ENCODE peak calls at places on chromosomes 12 and 14, in eight cellular contexts. B is BE2C, F is fibroblast of pulmonary artery, A is A549, O is BJ, J is heart right ventricle, K is mucosa of descending colon, M is heart left ventricle. R is an unnamed sample.

GRCh38 chr12:30748150-30748549 is 6.6 kb downstream of the CAPRIN2 start:
- DNase-seq in B (no peak), F (no peak), A (no peak), O (no peak), J (no peak), K (no peak), M (no peak), R (no peak)

GRCh38 chr12:32997471-32997870 is 100.9 kb upstream of the PKP2 start:
- DNase-seq in B (no peak), F (no peak), A (no peak), O (no peak), J (no peak), K (no peak), M (no peak), R (no peak)

GRCh38 chr12:58007875-58008274 is 66.5 kb downstream of the ATP23 start:
- DNase-seq in B (no peak), F (no peak), A (no peak), O (no peak), J (no peak), K (no peak), M (no peak), R (no peak)

GRCh38 chr12:109178532-109178931 is 62.1 kb downstream of the ACACB start:
- DNase-seq in B (no peak), F (no peak), A (no peak), O (no peak), J (no peak), K (no peak), M (no peak), R (no peak)

GRCh38 chr12:95548056-95548538 is 3.2 kb downstream of the USP44 start:
- DNase-seq in B (no peak), F (no peak), A (no peak), O (no peak), J (peak; percentile 25), K (no peak), M (no peak), R (no peak)

GRCh38 chr14:96747006-96747405 is 50.2 kb upstream of the VRK1 start:
- DNase-seq in B (no peak), F (no peak), A (no peak), O (no peak), J (no peak), K (no peak), M (no peak), R (no peak)

GRCh38 chr14:76977793-76978730 is 50.4 kb downstream of the IRF2BPL start:
- DNase-seq in B (no peak), F (peak; percentile 88), A (no peak), O (no peak), J (peak; percentile 41), K (no peak), M (peak; percentile 82), R (no peak)

GRCh38 chr12:79662046-79662811 is 28.5 kb downstream of the PAWR start:
- DNase-seq in B (no peak), F (no peak), A (peak; percentile 27), O (no peak), J (no peak), K (no peak), M (no peak), R (no peak)

GRCh38 chr14:77985235-77985634 is 184.9 kb upstream of the NRXN3 start:
- DNase-seq in B (no peak), F (no peak), A (no peak), O (no peak), J (no peak), K (no peak), M (no peak), R (no peak)

GRCh38 chr14:54342806-54343205 is 54.0 kb upstream of the CDKN3 start:
- DNase-seq in B (no peak), F (no peak), A (no peak), O (no peak), J (no peak), K (no peak), M (no peak), R (no peak)

GRCh38 chr12:116727261-116727660 is 10.6 kb downstream of the SPRING1 start:
- DNase-seq in B (no peak), F (no peak), A (no peak), O (no peak), J (no peak), K (no peak), M (no peak), R (no peak)

GRCh38 chr12:48029811-48030650 is 25.8 kb upstream of the COL2A1 start:
- DNase-seq in B (no peak), F (no peak), A (no peak), O (no peak), J (no peak), K (no peak), M (no peak), R (no peak)

GRCh38 chr14:46344327-46344937 is 307.1 kb downstream of the RPL10L start:
- DNase-seq in B (peak; percentile 27), F (peak; percentile 2), A (peak; percentile 31), O (no peak), J (no peak), K (peak; percentile 16), M (no peak), R (peak; percentile 15)

GRCh38 chr14:91409991-91410401 is 7.6 kb downstream of the CCDC88C start:
- DNase-seq in B (no peak), F (no peak), A (no peak), O (no peak), J (no peak), K (no peak), M (no peak), R (no peak)

GRCh38 chr12:80763874-80764273 is 47.2 kb downstream of the MYF5 start:
- DNase-seq in B (peak; percentile 15), F (peak; percentile 77), A (peak; percentile 53), O (no peak), J (no peak), K (no peak), M (no peak), R (peak; percentile 31)

GRCh38 chr14:65628664-65629063 is 216.1 kb downstream of the FUT8 start:
- DNase-seq in B (no peak), F (no peak), A (no peak), O (no peak), J (no peak), K (no peak), M (no peak), R (no peak)

GRCh38 chr14:77208266-77208978 is 26.8 kb downstream of the TMEM63C start:
- DNase-seq in B (no peak), F (peak; percentile 69), A (peak; percentile 47), O (no peak), J (peak; percentile 76), K (peak; percentile 84), M (peak; percentile 84), R (peak; percentile 36)

GRCh38 chr12:46524778-46525177 is 152.2 kb upstream of the SLC38A2 start:
- DNase-seq in B (peak; percentile 83), F (peak; percentile 98), A (peak; percentile 27), O (no peak), J (peak; percentile 85), K (peak; percentile 51), M (peak; percentile 88), R (no peak)

GRCh38 chr12:18906354-18906753 is 168.4 kb downstream of the CAPZA3 start:
- DNase-seq in B (no peak), F (no peak), A (no peak), O (no peak), J (no peak), K (no peak), M (no peak), R (no peak)

GRCh38 chr12:88753074-88753473 is 172.8 kb upstream of the KITLG start:
- DNase-seq in B (no peak), F (peak; percentile 25), A (no peak), O (no peak), J (no peak), K (no peak), M (no peak), R (no peak)

GRCh38 chr12:108854055-108854452 is 3.3 kb downstream of the SSH1 start:
- DNase-seq in B (no peak), F (peak; percentile 96), A (peak; percentile 82), O (peak; percentile 60), J (no peak), K (no peak), M (no peak), R (no peak)

GRCh38 chr14:86038401-86038985 is 508.5 kb downstream of the FLRT2 start:
- DNase-seq in B (peak; percentile 60), F (peak; percentile 76), A (peak; percentile 41), O (no peak), J (peak; percentile 9), K (peak; percentile 25), M (peak; percentile 26), R (no peak)

GRCh38 chr14:58455593-58456265 is 28.2 kb downstream of the KIAA0586 start:
- DNase-seq in B (no peak), F (no peak), A (peak; percentile 56), O (no peak), J (no peak), K (no peak), M (no peak), R (no peak)

GRCh38 chr14:37597538-37598084 is 2.2 kb downstream of the TTC6 start:
- DNase-seq in B (no peak), F (no peak), A (peak; percentile 45), O (no peak), J (no peak), K (peak; percentile 69), M (peak; percentile 42), R (no peak)
- TF ChIP-seq CTCF in B (peak; percentile 23), F (peak; percentile 46), A (peak; percentile 7), O (peak; percentile 50), J (no peak), K (peak; percentile 38), M (no peak), R (peak; percentile 41)

GRCh38 chr14:93128785-93129459 is 13.2 kb upstream of the ITPK1 start:
- DNase-seq in B (no peak), F (no peak), A (no peak), O (no peak), J (no peak), K (no peak), M (no peak), R (no peak)
- H3K4me3 ChIP-seq in B (no peak overlapping the region), F (no peak overlapping the region), A (no peak overlapping the region), O (no peak overlapping the region), J (no peak overlapping the region), K (no peak overlapping the region), M (no peak overlapping the region), R (no peak overlapping the region)

DNA sequence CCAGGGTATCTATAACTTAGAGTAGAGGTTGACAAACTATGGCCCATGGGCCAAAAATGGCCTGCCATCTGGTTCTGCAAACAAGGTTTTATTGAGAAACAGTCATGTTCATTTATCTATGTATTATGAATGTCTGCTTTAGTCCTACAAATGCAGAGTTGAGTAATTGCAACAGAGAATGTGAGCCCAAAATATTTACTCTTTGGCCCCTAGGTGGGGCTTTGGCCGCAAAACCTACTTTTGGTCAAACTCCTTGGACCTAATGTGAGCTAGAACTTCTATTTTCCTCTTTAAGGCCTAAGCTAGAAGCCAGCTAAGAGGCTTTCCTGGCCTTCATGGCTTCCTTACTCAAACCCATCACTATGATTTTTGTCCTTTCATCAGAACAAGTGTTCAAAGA is 379.1 kb downstream of the NELL2 start:
- DNase-seq in B (no peak), F (no peak), A (no peak), O (no peak), J (no peak), K (no peak), M (no peak), R (no peak)
- TF ChIP-seq CTCF in B (no peak), F (no peak), A (no peak), O (no peak), J (no peak), K (no peak), M (no peak), R (no peak)

DNA sequence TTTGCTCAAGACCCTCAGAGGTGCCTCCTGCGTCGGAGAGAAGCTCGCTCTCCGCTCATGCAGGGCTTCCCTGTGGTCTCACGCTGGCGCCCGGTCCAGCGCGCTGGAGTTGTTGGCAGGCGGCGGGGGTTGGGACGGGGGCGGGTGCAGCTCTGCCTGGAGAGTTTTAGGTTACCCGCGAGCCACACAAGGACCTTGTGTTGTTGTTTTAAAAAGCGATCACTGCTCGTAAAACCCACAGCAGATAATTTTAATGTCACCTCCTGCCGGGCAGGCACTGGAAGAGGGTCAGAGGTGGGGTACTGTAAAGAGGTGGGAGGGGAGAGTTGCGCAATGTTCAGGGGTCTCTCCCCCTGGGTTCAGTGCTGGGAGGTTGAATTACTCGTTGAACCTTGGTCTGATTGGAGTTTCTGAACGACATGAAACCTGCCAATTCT is 853 bp downstream of the SMOC1 start:
- DNase-seq in B (no peak), F (no peak), A (no peak), O (no peak), J (no peak), K (no peak), M (no peak), R (no peak)
- H3K4me3 ChIP-seq in B (no peak overlapping the region), F (no peak overlapping the region), A (peak overlapping the region; percentile 65), O (no peak overlapping the region), J (peak overlapping the region; percentile 36), K (no peak overlapping the region), M (peak overlapping the region; percentile 42), R (no peak overlapping the region)